ENCODE peak calls at places on chromosomes 2 and 18, in five cellular contexts. A, F, B, P and M are unnamed samples.

GRCh38 chr2:64594563-64594989 is 59.1 kb downstream of the SERTAD2 start:
- DNase-seq in A (peak), F (peak), B (no peak), P (no peak), M (no peak)

GRCh38 chr2:39728941-39729351 is 50.1 kb downstream of the THUMPD2 start:
- DNase-seq in A (no peak), F (no peak), B (no peak), P (peak), M (peak)

GRCh38 chr2:21217421-21217820 is 93.7 kb downstream of the TDRD15 start:
- DNase-seq in A (no peak), F (no peak), B (no peak), P (no peak), M (no peak)

GRCh38 chr2:40746150-40746549 is 294.3 kb upstream of the SLC8A1 start:
- DNase-seq in A (no peak), F (no peak), B (no peak), P (no peak), M (no peak)

GRCh38 chr2:855177-855576 is 95.5 kb upstream of the SNTG2 start:
- DNase-seq in A (no peak), F (no peak), B (no peak), P (no peak), M (no peak)

GRCh38 chr2:218029366-218030360 is 26.9 kb upstream of the TNS1 start:
- DNase-seq in A (no peak), F (no peak), B (no peak), P (no peak), M (no peak)

GRCh38 chr2:176827269-176827668 is 385.3 kb upstream of the HNRNPA3 start:
- DNase-seq in A (no peak), F (no peak), B (peak), P (no peak), M (no peak)

GRCh38 chr2:12262681-12263436 is 453.9 kb upstream of the TRIB2 start:
- DNase-seq in A (peak), F (peak), B (no peak), P (no peak), M (no peak)

GRCh38 chr18:10365021-10365420 is 89.4 kb upstream of the APCDD1 start:
- DNase-seq in A (no peak), F (no peak), B (no peak), P (no peak), M (no peak)

GRCh38 chr2:120436460-120436739 is 90.5 kb downstream of the INHBB start:
- DNase-seq in A (no peak), F (no peak), B (no peak), P (no peak), M (no peak)

GRCh38 chr2:24723668-24724067 is 69.5 kb downstream of the PTRHD1 start:
- DNase-seq in A (no peak), F (no peak), B (no peak), P (no peak), M (no peak)

GRCh38 chr2:110853516-110853915 is 121.1 kb downstream of the ACOXL start:
- DNase-seq in A (no peak), F (no peak), B (peak), P (peak), M (peak)

GRCh38 chr2:204183608-204184007 is 247.0 kb downstream of the ICOS start:
- DNase-seq in A (no peak), F (no peak), B (no peak), P (no peak), M (no peak)

GRCh38 chr18:77066689-77067088 is 65.9 kb downstream of the MBP start:
- DNase-seq in A (no peak), F (no peak), B (no peak), P (no peak), M (no peak)

GRCh38 chr2:10278029-10278762 is 24.5 kb upstream of the HPCAL1 start:
- DNase-seq in A (no peak), F (peak), B (no peak), P (no peak), M (no peak)

GRCh38 chr2:42999856-43000241 is 207.5 kb upstream of the HAAO start:
- DNase-seq in A (no peak), F (no peak), B (no peak), P (no peak), M (no peak)

GRCh38 chr18:31648966-31649429 is 35.4 kb downstream of the B4GALT6 start:
- DNase-seq in A (peak), F (peak), B (no peak), P (no peak), M (peak)

GRCh38 chr18:80254971-80255500 is 7.7 kb upstream of the PARD6G start:
- DNase-seq in A (no peak), F (no peak), B (no peak), P (no peak), M (no peak)

GRCh38 chr2:143132360-143132759 is 3.1 kb downstream of the ARHGAP15 start:
- DNase-seq in A (no peak), F (no peak), B (peak), P (no peak), M (no peak)

GRCh38 chr18:58103339-58103930 is 59.4 kb downstream of the NEDD4L start:
- DNase-seq in A (no peak), F (no peak), B (no peak), P (no peak), M (no peak)

GRCh38 chr2:33617989-33618388 is 18.9 kb upstream of the FAM98A start:
- DNase-seq in A (no peak), F (no peak), B (no peak), P (no peak), M (no peak)

GRCh38 chr2:109386004-109386695 is 227.6 kb downstream of the SEPTIN10 start:
- DNase-seq in A (no peak), F (no peak), B (no peak), P (peak), M (no peak)

GRCh38 chr2:204299766-204300165 is 245.5 kb upstream of the PARD3B start:
- DNase-seq in A (no peak), F (no peak), B (no peak), P (no peak), M (no peak)

GRCh38 chr2:33929467-33929866 is 330.4 kb upstream of the FAM98A start:
- DNase-seq in A (no peak), F (no peak), B (no peak), P (no peak), M (no peak)

GRCh38 chr2:230447455-230448451 is 31.8 kb downstream of the SP100 start:
- DNase-seq in A (no peak), F (no peak), B (no peak), P (no peak), M (no peak)

GRCh38 chr2:52632543-52632942 is 1135.1 kb upstream of the CHAC2 start:
- DNase-seq in A (no peak), F (no peak), B (no peak), P (peak), M (no peak)

GRCh38 chr18:75857558-75857957 is 430.1 kb upstream of the SMIM21 start:
- DNase-seq in A (no peak), F (no peak), B (no peak), P (no peak), M (no peak)

GRCh38 chr2:1664076-1664605 is 80.2 kb downstream of the PXDN start:
- DNase-seq in A (no peak), F (no peak), B (no peak), P (no peak), M (no peak)

GRCh38 chr2:16553222-16553621 is 112.4 kb downstream of the CYRIA start:
- DNase-seq in A (no peak), F (peak), B (peak), P (peak), M (peak)

GRCh38 chr18:74698881-74699280 is 101.2 kb downstream of the ZNF407 start:
- DNase-seq in A (no peak), F (no peak), B (no peak), P (no peak), M (no peak)

GRCh38 chr2:221895366-221896121 is 323.4 kb upstream of the EPHA4 start:
- DNase-seq in A (no peak), F (no peak), B (no peak), P (no peak), M (no peak)

GRCh38 chr18:54604211-54604610 is 13.2 kb downstream of the DYNAP start:
- DNase-seq in A (no peak), F (no peak), B (no peak), P (no peak), M (no peak)

GRCh38 chr18:54611819-54612218 is 20.8 kb downstream of the DYNAP start:
- DNase-seq in A (no peak), F (no peak), B (no peak), P (no peak), M (no peak)

GRCh38 chr18:54606835-54607212 is 15.8 kb downstream of the DYNAP start:
- DNase-seq in A (no peak), F (no peak), B (no peak), P (peak), M (no peak)

GRCh38 chr18:54608008-54608642 is 17.1 kb downstream of the DYNAP start:
- DNase-seq in A (peak), F (peak), B (no peak), P (no peak), M (peak)

GRCh38 chr18:54607213-54607934 is 16.3 kb downstream of the DYNAP start:
- DNase-seq in A (peak), F (peak), B (no peak), P (peak), M (peak)
- H3K27ac ChIP-seq in A (peak), F (peak), B (no peak), P (peak), M (no peak)

DNA sequence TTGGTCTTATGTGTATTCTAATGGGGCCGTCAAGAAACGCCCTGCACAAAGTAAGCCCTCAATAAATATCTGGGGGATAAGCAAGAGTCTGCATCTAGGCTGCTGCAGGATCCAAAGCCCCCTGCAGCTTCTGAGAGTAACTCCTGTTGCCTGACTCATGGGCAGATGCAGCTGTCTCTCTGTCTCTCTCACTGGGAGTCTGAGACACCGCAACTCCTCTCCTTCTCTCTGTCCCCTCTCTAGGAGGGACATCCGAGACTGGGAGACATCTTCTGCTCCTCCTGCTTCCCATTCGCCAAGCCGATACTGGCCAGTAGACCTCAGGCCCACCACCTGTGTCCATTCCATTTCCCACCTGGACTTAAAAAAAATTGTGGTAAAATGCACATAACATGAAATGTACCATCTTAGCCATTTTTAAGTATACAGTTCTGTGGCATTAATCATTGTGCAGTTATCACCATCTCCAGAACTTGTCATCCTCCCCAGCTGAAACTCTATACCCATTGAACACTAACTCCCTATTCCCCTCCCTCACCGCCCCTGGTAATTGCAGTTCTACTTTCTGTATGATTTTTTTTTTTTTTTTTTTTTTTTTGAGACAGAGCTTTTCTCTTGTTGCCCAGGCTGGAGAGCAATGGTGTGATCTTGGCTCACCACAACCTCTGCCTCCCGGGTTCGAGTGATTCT is 20.1 kb downstream of the DYSF start:
- DNase-seq in A (no peak), F (no peak), B (no peak), P (no peak), M (no peak)
- TF ChIP-seq CTCF in A (no peak), F (no peak), B (no peak), P (no peak), M (no peak)

GRCh38 chr18:56632070-56633022 is 6.0 kb downstream of the TXNL1 start:
- DNase-seq in A (no peak), F (no peak), B (no peak), P (no peak), M (no peak)

GRCh38 chr18:56627991-56628390 is 10.4 kb downstream of the TXNL1 start:
- DNase-seq in A (no peak), F (no peak), B (no peak), P (no peak), M (no peak)
- H3K27ac ChIP-seq in A (no peak), F (no peak), B (no peak), P (no peak), M (no peak)

GRCh38 chr2:171160630-171161424 is at the start of gene TLK1:
- DNase-seq in A (no peak), F (peak), B (peak), P (peak), M (peak)
- TF ChIP-seq CTCF in A (peak), F (peak), B (no peak), P (no peak), M (no peak)

DNA sequence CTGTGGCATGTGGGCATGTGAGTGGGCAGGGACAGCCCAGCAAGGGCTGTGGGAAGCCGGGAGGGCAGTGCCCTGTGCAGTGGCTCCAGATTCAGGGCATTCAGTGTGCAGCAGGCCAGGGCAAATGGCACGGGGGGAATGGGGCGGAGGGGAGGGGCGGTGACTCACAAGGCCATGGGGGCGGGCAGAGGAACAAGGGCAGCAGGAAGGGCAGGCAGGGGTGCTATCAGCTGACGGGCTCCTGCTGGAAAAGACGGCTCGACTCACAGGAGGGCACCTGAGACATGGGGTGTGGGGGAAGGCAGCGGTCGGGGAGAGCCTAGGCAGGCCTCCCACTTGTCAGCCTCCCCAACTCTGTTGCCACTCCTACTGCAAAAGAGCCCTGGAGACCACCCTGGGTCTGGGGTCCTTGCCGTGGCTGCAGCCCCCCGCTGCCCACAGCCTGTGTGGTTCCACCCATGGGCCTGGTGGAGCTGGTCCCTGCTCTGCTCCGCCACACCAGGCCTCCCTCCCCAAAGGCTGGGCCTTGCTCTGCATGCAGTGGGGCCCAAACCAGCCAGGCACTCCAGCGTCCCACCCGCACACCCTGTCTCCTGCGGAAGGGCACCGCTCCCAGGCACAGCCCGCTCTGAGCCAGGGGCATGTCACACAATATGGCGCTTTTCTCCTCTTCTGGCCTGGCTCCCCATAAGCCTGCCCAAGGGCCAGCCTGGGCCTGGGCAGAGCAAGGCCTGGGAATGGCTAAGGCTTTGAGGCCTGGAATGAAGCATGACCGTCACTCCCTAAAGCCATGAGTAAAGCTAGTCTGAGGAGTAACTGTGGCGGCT is 25.9 kb downstream of the HS6ST1 start:
- DNase-seq in A (no peak), F (no peak), B (no peak), P (no peak), M (peak)
- H3K27ac ChIP-seq in A (no peak), F (no peak), B (no peak), P (no peak), M (peak)

GRCh38 chr2:80854831-80855230 is 550.3 kb upstream of the LRRTM1 start:
- DNase-seq in A (no peak), F (no peak), B (no peak), P (no peak), M (no peak)

GRCh38 chr2:80856227-80856626 is 551.7 kb upstream of the LRRTM1 start:
- DNase-seq in A (no peak), F (no peak), B (no peak), P (no peak), M (no peak)

GRCh38 chr2:80852079-80852807 is 547.7 kb upstream of the LRRTM1 start:
- DNase-seq in A (no peak), F (no peak), B (no peak), P (peak), M (no peak)

GRCh38 chr2:80852808-80853139 is 548.2 kb upstream of the LRRTM1 start:
- DNase-seq in A (no peak), F (no peak), B (no peak), P (peak), M (no peak)
- TF ChIP-seq CTCF in A (no peak), F (no peak), B (no peak), P (peak), M (no peak)

GRCh38 chr18:21742323-21742687 is 1.7 kb downstream of the MIB1 start:
- DNase-seq in A (no peak), F (peak), B (no peak), P (no peak), M (no peak)
- H3K27ac ChIP-seq in A (no peak), F (peak), B (no peak), P (no peak), M (no peak)